ENCODE peak calls at places on chromosome 15, in four cellular contexts. One of them, this sample, is unnamed.

GRCh38 chr15:55230051-55230670 is 33.4 kb upstream of the RSL24D1 start:
- DNase-seq in IMR-90: peak; percentile 32
- DNase-seq in fibroblast of lung: peak; percentile 76
- DNase-seq in lower leg skin: no peak
- DNase-seq in this sample: peak; percentile 41

GRCh38 chr15:56775632-56776031 is 42.3 kb upstream of the ZNF280D start:
- DNase-seq in fibroblast of lung: no peak
- DNase-seq in lower leg skin: no peak
- DNase-seq in IMR-90: no peak
- DNase-seq in this sample: no peak

GRCh38 chr15:28185148-28185895 is 86.2 kb upstream of the OCA2 start:
- DNase-seq in fibroblast of lung: no peak
- DNase-seq in IMR-90: no peak
- DNase-seq in lower leg skin: no peak
- DNase-seq in this sample: no peak

GRCh38 chr15:29352402-29352801 is 82.8 kb upstream of the NSMCE3 start:
- DNase-seq in IMR-90: no peak
- DNase-seq in lower leg skin: no peak
- DNase-seq in fibroblast of lung: no peak
- DNase-seq in this sample: no peak

GRCh38 chr15:80343610-80344009 is 60.6 kb upstream of the ARNT2 start:
- DNase-seq in fibroblast of lung: no peak
- DNase-seq in lower leg skin: no peak
- DNase-seq in IMR-90: peak; percentile 68
- DNase-seq in this sample: peak; percentile 81

GRCh38 chr15:99253381-99254090 is 2.3 kb downstream of the LRRC28 start:
- DNase-seq in fibroblast of lung: peak; percentile 94
- DNase-seq in lower leg skin: no peak
- DNase-seq in IMR-90: peak; percentile 61
- DNase-seq in this sample: peak; percentile 42

GRCh38 chr15:63052961-63053698 is 10.6 kb downstream of the TPM1 start:
- DNase-seq in IMR-90: no peak
- DNase-seq in lower leg skin: peak; percentile 91
- DNase-seq in fibroblast of lung: peak; percentile 55
- DNase-seq in this sample: no peak

GRCh38 chr15:80576519-80577090 is 118.5 kb upstream of the ABHD17C start:
- DNase-seq in fibroblast of lung: no peak
- DNase-seq in IMR-90: no peak
- DNase-seq in lower leg skin: peak; percentile 50
- DNase-seq in this sample: no peak

GRCh38 chr15:62750471-62750870 is 292.1 kb upstream of the TPM1 start:
- DNase-seq in IMR-90: no peak
- DNase-seq in lower leg skin: no peak
- DNase-seq in fibroblast of lung: no peak
- DNase-seq in this sample: no peak

GRCh38 chr15:64841258-64842098 is at the start of gene PLEKHO2:
- DNase-seq in fibroblast of lung: peak; percentile 93
- DNase-seq in lower leg skin: peak; percentile 99
- DNase-seq in IMR-90: peak; percentile 92
- DNase-seq in this sample: peak; percentile 95

GRCh38 chr15:36284911-36285310 is 294.5 kb upstream of the CDIN1 start:
- DNase-seq in fibroblast of lung: no peak
- DNase-seq in IMR-90: no peak
- DNase-seq in lower leg skin: no peak
- DNase-seq in this sample: no peak

GRCh38 chr15:51134416-51135199 is 39.9 kb upstream of the TNFAIP8L3 start:
- DNase-seq in lower leg skin: no peak
- DNase-seq in IMR-90: no peak
- DNase-seq in fibroblast of lung: no peak
- DNase-seq in this sample: peak; percentile 43

GRCh38 chr15:44193651-44194396 is 1.2 kb downstream of the FRMD5 start:
- DNase-seq in fibroblast of lung: peak; percentile 56
- DNase-seq in lower leg skin: no peak
- DNase-seq in IMR-90: peak; percentile 55
- DNase-seq in this sample: peak; percentile 51

GRCh38 chr15:66071621-66072295 is 181.8 kb downstream of the MEGF11 start:
- DNase-seq in fibroblast of lung: peak; percentile 20
- DNase-seq in lower leg skin: no peak
- DNase-seq in IMR-90: no peak
- DNase-seq in this sample: no peak

GRCh38 chr15:83567318-83567717 is 86.6 kb upstream of the ADAMTSL3 start:
- DNase-seq in fibroblast of lung: no peak
- DNase-seq in IMR-90: no peak
- DNase-seq in lower leg skin: no peak
- DNase-seq in this sample: no peak

GRCh38 chr15:31273258-31273941 is 53.2 kb upstream of the KLF13 start:
- DNase-seq in fibroblast of lung: no peak
- DNase-seq in IMR-90: no peak
- DNase-seq in lower leg skin: peak; percentile 79
- DNase-seq in this sample: no peak

GRCh38 chr15:99369250-99369649 is 118.0 kb downstream of the LRRC28 start:
- DNase-seq in lower leg skin: no peak
- DNase-seq in fibroblast of lung: no peak
- DNase-seq in IMR-90: no peak
- DNase-seq in this sample: no peak

GRCh38 chr15:83011271-83012037 is at the start of gene C15orf40:
- DNase-seq in fibroblast of lung: peak; percentile 89
- DNase-seq in IMR-90: peak; percentile 90
- DNase-seq in lower leg skin: peak; percentile 96
- DNase-seq in this sample: peak; percentile 93

GRCh38 chr15:40155270-40155910 is 5.5 kb upstream of the BUB1B start:
- DNase-seq in fibroblast of lung: no peak
- DNase-seq in IMR-90: no peak
- DNase-seq in lower leg skin: no peak
- DNase-seq in this sample: no peak

GRCh38 chr15:96381463-96381862 is 51.0 kb downstream of the NR2F2 start:
- DNase-seq in IMR-90: no peak
- DNase-seq in fibroblast of lung: peak; percentile 36
- DNase-seq in lower leg skin: no peak
- DNase-seq in this sample: no peak

GRCh38 chr15:80825361-80826030 is 46.3 kb downstream of the CEMIP start:
- DNase-seq in lower leg skin: no peak
- DNase-seq in IMR-90: no peak
- DNase-seq in fibroblast of lung: peak; percentile 90
- DNase-seq in this sample: peak; percentile 34

GRCh38 chr15:60883691-60884319 is 345.3 kb downstream of the RORA start:
- DNase-seq in IMR-90: no peak
- DNase-seq in fibroblast of lung: no peak
- DNase-seq in lower leg skin: no peak
- DNase-seq in this sample: no peak

GRCh38 chr15:58077427-58077826 is 11.9 kb upstream of the ALDH1A2 start:
- DNase-seq in fibroblast of lung: no peak
- DNase-seq in IMR-90: no peak
- DNase-seq in lower leg skin: no peak
- DNase-seq in this sample: peak; percentile 34

GRCh38 chr15:45346381-45346780 is 32.0 kb downstream of the GATM start:
- DNase-seq in lower leg skin: no peak
- DNase-seq in IMR-90: no peak
- DNase-seq in fibroblast of lung: no peak
- DNase-seq in this sample: no peak

GRCh38 chr15:52780172-52780980 is 9.8 kb downstream of the ONECUT1 start:
- DNase-seq in lower leg skin: no peak
- DNase-seq in fibroblast of lung: peak; percentile 37
- DNase-seq in IMR-90: peak; percentile 41
- DNase-seq in this sample: peak; percentile 69

GRCh38 chr15:94840794-94841587 is 609.6 kb downstream of the MCTP2 start:
- DNase-seq in fibroblast of lung: peak; percentile 86
- DNase-seq in lower leg skin: no peak
- DNase-seq in IMR-90: peak; percentile 0
- DNase-seq in this sample: peak; percentile 5

GRCh38 chr15:38612159-38612863 is 47.7 kb upstream of the RASGRP1 start:
- DNase-seq in fibroblast of lung: no peak
- DNase-seq in IMR-90: no peak
- DNase-seq in lower leg skin: no peak
- DNase-seq in this sample: no peak

GRCh38 chr15:80856400-80856799 is 77.2 kb downstream of the CEMIP start:
- DNase-seq in fibroblast of lung: no peak
- DNase-seq in IMR-90: no peak
- DNase-seq in lower leg skin: no peak
- DNase-seq in this sample: no peak

GRCh38 chr15:70017025-70017424 is 80.7 kb downstream of the TLE3 start:
- DNase-seq in IMR-90: no peak
- DNase-seq in lower leg skin: no peak
- DNase-seq in fibroblast of lung: no peak
- DNase-seq in this sample: no peak

GRCh38 chr15:28019594-28020320 is 79.4 kb downstream of the OCA2 start:
- DNase-seq in lower leg skin: no peak
- DNase-seq in IMR-90: no peak
- DNase-seq in fibroblast of lung: no peak
- DNase-seq in this sample: no peak

GRCh38 chr15:93417156-93418077 is 328.4 kb upstream of the RGMA start:
- DNase-seq in fibroblast of lung: no peak
- DNase-seq in lower leg skin: peak; percentile 69
- DNase-seq in IMR-90: no peak
- DNase-seq in this sample: no peak

DNA sequence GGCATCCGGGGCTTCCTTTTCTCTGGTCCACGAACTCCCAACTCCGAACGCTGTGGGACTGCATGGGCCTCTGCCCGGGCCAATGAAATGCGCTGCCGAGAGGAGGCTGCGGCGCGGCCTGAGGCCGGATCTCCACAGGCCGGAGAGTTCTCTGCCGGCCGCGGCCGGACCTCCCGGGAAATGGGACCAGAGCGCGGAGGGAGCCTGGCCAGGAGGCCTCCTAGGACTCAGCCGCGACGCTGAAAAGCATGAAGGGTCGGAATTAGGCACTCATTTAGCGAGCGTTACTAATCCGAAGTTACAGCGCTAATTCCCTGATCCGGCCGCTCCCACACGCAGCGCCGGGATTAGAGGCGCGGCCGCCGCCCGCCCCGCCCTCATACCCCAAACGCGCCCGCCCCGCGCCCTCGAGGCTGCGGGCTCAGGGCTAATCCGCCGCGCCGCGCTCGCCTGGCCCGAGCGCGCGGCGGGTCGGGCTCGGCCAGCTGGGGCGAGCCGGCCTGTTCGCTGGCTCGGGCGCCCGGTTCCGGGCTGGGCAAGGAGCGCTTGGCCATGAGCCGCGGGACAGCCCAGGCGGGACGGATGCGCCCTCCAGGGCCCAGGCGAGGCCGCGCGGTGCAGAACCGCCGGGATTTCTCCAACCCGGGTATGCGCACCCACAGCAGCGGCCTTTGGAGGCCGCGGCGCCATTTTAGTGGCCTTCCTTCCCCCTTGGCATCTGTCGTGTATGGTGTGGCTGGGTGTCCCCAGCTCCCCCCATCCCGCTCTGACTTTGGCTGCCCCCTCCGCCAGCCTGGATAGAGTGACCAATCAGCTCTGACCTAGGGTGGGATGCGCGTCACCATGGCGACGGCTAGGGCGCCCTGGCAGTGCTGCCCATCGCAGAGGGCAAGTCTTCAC is 36.8 kb upstream of the POLG start:
- DNase-seq in fibroblast of lung: no peak
- DNase-seq in IMR-90: no peak
- DNase-seq in lower leg skin: no peak
- DNase-seq in this sample: no peak
- H3K4me3 ChIP-seq in fibroblast of lung: no peak overlapping the region
- H3K4me3 ChIP-seq in IMR-90: no peak overlapping the region
- H3K4me3 ChIP-seq in lower leg skin: no peak overlapping the region
- H3K4me3 ChIP-seq in this sample: no peak overlapping the region

DNA sequence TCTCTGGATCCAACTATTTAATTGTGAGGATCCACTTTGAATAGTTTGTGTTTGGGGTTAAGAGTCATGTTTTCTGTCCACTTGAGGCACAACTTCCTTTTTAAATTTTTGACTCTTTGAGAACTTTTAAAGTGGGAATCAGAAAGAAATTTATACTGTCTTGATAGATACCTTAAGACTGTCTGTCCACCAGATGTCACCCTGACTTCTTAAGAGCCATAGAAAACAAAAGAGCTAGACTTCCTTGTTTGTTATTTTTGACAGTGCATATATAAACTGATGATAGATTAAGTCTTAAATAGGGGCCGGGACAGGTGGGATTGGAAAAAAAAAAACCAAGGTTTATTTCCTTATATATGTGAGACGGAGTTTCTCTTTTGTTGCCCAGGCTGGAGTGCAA is 52.1 kb upstream of the WDR72 start:
- DNase-seq in lower leg skin: no peak
- DNase-seq in IMR-90: no peak
- DNase-seq in fibroblast of lung: no peak
- DNase-seq in this sample: peak; percentile 27
- TF ChIP-seq CTCF in lower leg skin: no peak
- TF ChIP-seq CTCF in IMR-90: no peak
- TF ChIP-seq CTCF in fibroblast of lung: no peak
- TF ChIP-seq CTCF in this sample: no peak

GRCh38 chr15:42575188-42576039 is at the start of gene STARD9:
- DNase-seq in fibroblast of lung: peak; percentile 98
- DNase-seq in lower leg skin: peak; percentile 99
- DNase-seq in IMR-90: peak; percentile 97
- DNase-seq in this sample: peak; percentile 99

GRCh38 chr15:42577514-42578031 is 2.2 kb downstream of the STARD9 start:
- DNase-seq in IMR-90: peak; percentile 79
- DNase-seq in fibroblast of lung: peak; percentile 91
- DNase-seq in lower leg skin: no peak
- DNase-seq in this sample: peak; percentile 76

GRCh38 chr15:42576040-42576594 is 711 bp downstream of the STARD9 start:
- DNase-seq in IMR-90: no peak
- DNase-seq in lower leg skin: no peak
- DNase-seq in fibroblast of lung: no peak
- DNase-seq in this sample: no peak

GRCh38 chr15:42578984-42579537 is 3.7 kb downstream of the STARD9 start:
- DNase-seq in IMR-90: no peak
- DNase-seq in fibroblast of lung: no peak
- DNase-seq in lower leg skin: no peak
- DNase-seq in this sample: no peak

GRCh38 chr15:42576776-42577175 is 1.4 kb downstream of the STARD9 start:
- DNase-seq in lower leg skin: no peak
- DNase-seq in fibroblast of lung: no peak
- DNase-seq in IMR-90: no peak
- DNase-seq in this sample: no peak
- H3K4me3 ChIP-seq in lower leg skin: no peak overlapping the region
- H3K4me3 ChIP-seq in fibroblast of lung: no peak overlapping the region
- H3K4me3 ChIP-seq in IMR-90: no peak overlapping the region
- H3K4me3 ChIP-seq in this sample: no peak overlapping the region

DNA sequence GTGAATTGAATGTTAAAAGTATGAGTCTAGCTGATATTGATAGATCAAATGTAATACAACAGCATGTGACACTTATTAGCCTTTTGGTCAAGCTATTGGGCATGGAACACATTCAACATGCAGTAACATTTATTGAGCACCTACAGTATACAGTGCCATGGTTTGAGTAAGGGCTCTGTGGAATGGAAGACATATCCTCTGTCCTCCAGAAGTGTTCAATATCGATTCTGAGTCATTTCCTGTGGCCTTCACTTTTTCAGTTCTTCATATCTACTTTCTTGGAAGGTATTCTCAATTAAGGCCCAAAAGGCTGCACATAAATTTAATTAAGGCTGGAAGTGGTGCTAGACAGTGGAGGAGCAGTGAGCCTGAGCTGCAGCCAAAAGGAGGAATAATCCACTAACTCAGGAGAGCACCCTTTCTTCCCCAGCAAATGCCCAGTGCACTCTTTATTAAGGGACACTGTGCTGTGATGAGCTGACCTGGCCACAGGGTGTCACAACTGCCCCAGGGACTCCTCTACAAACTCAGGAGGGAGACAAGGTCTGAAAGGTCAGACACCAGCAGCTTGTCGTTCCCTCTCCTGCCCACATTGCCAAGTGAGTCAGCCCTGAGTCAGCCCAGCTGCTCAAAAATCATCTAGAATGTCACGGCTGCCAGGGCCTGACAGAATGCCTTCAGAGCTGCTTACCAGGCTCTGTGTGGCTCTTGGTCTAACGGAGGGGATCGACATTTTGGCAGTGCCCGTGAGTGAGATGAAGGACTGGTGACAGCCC is 544.8 kb downstream of the AGBL1 start:
- DNase-seq in IMR-90: peak; percentile 6
- DNase-seq in fibroblast of lung: peak; percentile 94
- DNase-seq in lower leg skin: no peak
- DNase-seq in this sample: peak; percentile 30
- TF ChIP-seq CTCF in IMR-90: peak; percentile 11
- TF ChIP-seq CTCF in fibroblast of lung: peak; percentile 19
- TF ChIP-seq CTCF in lower leg skin: no peak
- TF ChIP-seq CTCF in this sample: peak; percentile 22